ENCODE peak calls at places on chromosome 15, in nine cellular contexts. One of them, this sample, is unnamed.

GRCh38 chr15:90232941-90233700 is 620 bp downstream of the CIB1 start:
- DNase-seq in H54: peak
- DNase-seq in mucosa of descending colon: peak
- DNase-seq in fibroblast of villous mesenchyme: peak
- DNase-seq in fibroblast of pulmonary artery: peak
- DNase-seq in cerebellum: no peak
- DNase-seq in CD4-positive, alpha-beta memory T cell: peak
- DNase-seq in dorsolateral prefrontal cortex: no peak
- DNase-seq in astrocyte of the spinal cord: peak
- DNase-seq in this sample: peak

GRCh38 chr15:99335508-99335907 is 84.2 kb downstream of the LRRC28 start:
- DNase-seq in H54: no peak
- DNase-seq in mucosa of descending colon: no peak
- DNase-seq in fibroblast of villous mesenchyme: no peak
- DNase-seq in fibroblast of pulmonary artery: no peak
- DNase-seq in cerebellum: no peak
- DNase-seq in CD4-positive, alpha-beta memory T cell: no peak
- DNase-seq in dorsolateral prefrontal cortex: no peak
- DNase-seq in astrocyte of the spinal cord: no peak
- DNase-seq in this sample: no peak

GRCh38 chr15:40999190-40999589 is 45.9 kb downstream of the CHAC1 start:
- DNase-seq in H54: no peak
- DNase-seq in mucosa of descending colon: no peak
- DNase-seq in fibroblast of villous mesenchyme: peak
- DNase-seq in fibroblast of pulmonary artery: peak
- DNase-seq in cerebellum: no peak
- DNase-seq in CD4-positive, alpha-beta memory T cell: no peak
- DNase-seq in dorsolateral prefrontal cortex: no peak
- DNase-seq in astrocyte of the spinal cord: peak
- DNase-seq in this sample: no peak

GRCh38 chr15:94414921-94415320 is 183.6 kb downstream of the MCTP2 start:
- DNase-seq in H54: no peak
- DNase-seq in mucosa of descending colon: no peak
- DNase-seq in fibroblast of villous mesenchyme: no peak
- DNase-seq in fibroblast of pulmonary artery: no peak
- DNase-seq in cerebellum: no peak
- DNase-seq in CD4-positive, alpha-beta memory T cell: no peak
- DNase-seq in dorsolateral prefrontal cortex: no peak
- DNase-seq in astrocyte of the spinal cord: no peak
- DNase-seq in this sample: no peak

GRCh38 chr15:41631880-41632279 is 28.3 kb upstream of the MGA start:
- DNase-seq in H54: no peak
- DNase-seq in mucosa of descending colon: no peak
- DNase-seq in fibroblast of villous mesenchyme: no peak
- DNase-seq in fibroblast of pulmonary artery: no peak
- DNase-seq in cerebellum: no peak
- DNase-seq in CD4-positive, alpha-beta memory T cell: no peak
- DNase-seq in dorsolateral prefrontal cortex: no peak
- DNase-seq in astrocyte of the spinal cord: no peak
- DNase-seq in this sample: no peak

GRCh38 chr15:66841953-66842681 is 140.1 kb downstream of the SMAD6 start:
- DNase-seq in H54: peak
- DNase-seq in mucosa of descending colon: peak
- DNase-seq in fibroblast of villous mesenchyme: peak
- DNase-seq in fibroblast of pulmonary artery: peak
- DNase-seq in cerebellum: peak
- DNase-seq in CD4-positive, alpha-beta memory T cell: peak
- DNase-seq in dorsolateral prefrontal cortex: no peak
- DNase-seq in astrocyte of the spinal cord: peak
- DNase-seq in this sample: peak

GRCh38 chr15:33448151-33448550 is 137.4 kb downstream of the RYR3 start:
- DNase-seq in H54: no peak
- DNase-seq in mucosa of descending colon: no peak
- DNase-seq in fibroblast of villous mesenchyme: no peak
- DNase-seq in fibroblast of pulmonary artery: no peak
- DNase-seq in cerebellum: no peak
- DNase-seq in CD4-positive, alpha-beta memory T cell: no peak
- DNase-seq in dorsolateral prefrontal cortex: no peak
- DNase-seq in astrocyte of the spinal cord: no peak
- DNase-seq in this sample: no peak

GRCh38 chr15:47987908-47988532 is 132.8 kb upstream of the SLC24A5 start:
- DNase-seq in H54: peak
- DNase-seq in mucosa of descending colon: peak
- DNase-seq in fibroblast of villous mesenchyme: peak
- DNase-seq in fibroblast of pulmonary artery: peak
- DNase-seq in cerebellum: peak
- DNase-seq in CD4-positive, alpha-beta memory T cell: no peak
- DNase-seq in dorsolateral prefrontal cortex: no peak
- DNase-seq in astrocyte of the spinal cord: peak
- DNase-seq in this sample: no peak

GRCh38 chr15:70324001-70324974 is 226.6 kb upstream of the TLE3 start:
- DNase-seq in H54: no peak
- DNase-seq in mucosa of descending colon: no peak
- DNase-seq in fibroblast of villous mesenchyme: peak
- DNase-seq in fibroblast of pulmonary artery: no peak
- DNase-seq in cerebellum: no peak
- DNase-seq in CD4-positive, alpha-beta memory T cell: no peak
- DNase-seq in dorsolateral prefrontal cortex: no peak
- DNase-seq in astrocyte of the spinal cord: peak
- DNase-seq in this sample: no peak

GRCh38 chr15:52080031-52080430 is 32.5 kb downstream of the BCL2L10 start:
- DNase-seq in H54: no peak
- DNase-seq in mucosa of descending colon: no peak
- DNase-seq in fibroblast of villous mesenchyme: no peak
- DNase-seq in fibroblast of pulmonary artery: peak
- DNase-seq in cerebellum: no peak
- DNase-seq in CD4-positive, alpha-beta memory T cell: no peak
- DNase-seq in dorsolateral prefrontal cortex: no peak
- DNase-seq in astrocyte of the spinal cord: peak
- DNase-seq in this sample: no peak

GRCh38 chr15:83850846-83851245 is 196.9 kb downstream of the ADAMTSL3 start:
- DNase-seq in H54: no peak
- DNase-seq in mucosa of descending colon: no peak
- DNase-seq in fibroblast of villous mesenchyme: no peak
- DNase-seq in fibroblast of pulmonary artery: no peak
- DNase-seq in cerebellum: no peak
- DNase-seq in CD4-positive, alpha-beta memory T cell: no peak
- DNase-seq in dorsolateral prefrontal cortex: no peak
- DNase-seq in astrocyte of the spinal cord: no peak
- DNase-seq in this sample: no peak

GRCh38 chr15:82045179-82045891 is 483 bp downstream of the MEX3B start:
- DNase-seq in H54: peak
- DNase-seq in mucosa of descending colon: peak
- DNase-seq in fibroblast of villous mesenchyme: peak
- DNase-seq in fibroblast of pulmonary artery: peak
- DNase-seq in cerebellum: peak
- DNase-seq in CD4-positive, alpha-beta memory T cell: no peak
- DNase-seq in dorsolateral prefrontal cortex: peak
- DNase-seq in astrocyte of the spinal cord: peak
- DNase-seq in this sample: no peak

GRCh38 chr15:90680371-90680935 is 36.7 kb upstream of the BLM start:
- DNase-seq in H54: peak
- DNase-seq in mucosa of descending colon: no peak
- DNase-seq in fibroblast of villous mesenchyme: peak
- DNase-seq in fibroblast of pulmonary artery: peak
- DNase-seq in cerebellum: no peak
- DNase-seq in CD4-positive, alpha-beta memory T cell: no peak
- DNase-seq in dorsolateral prefrontal cortex: no peak
- DNase-seq in astrocyte of the spinal cord: peak
- DNase-seq in this sample: no peak

GRCh38 chr15:39835550-39835949 is 52.9 kb upstream of the FSIP1 start:
- DNase-seq in H54: no peak
- DNase-seq in mucosa of descending colon: no peak
- DNase-seq in fibroblast of villous mesenchyme: no peak
- DNase-seq in fibroblast of pulmonary artery: no peak
- DNase-seq in cerebellum: no peak
- DNase-seq in CD4-positive, alpha-beta memory T cell: no peak
- DNase-seq in dorsolateral prefrontal cortex: no peak
- DNase-seq in astrocyte of the spinal cord: no peak
- DNase-seq in this sample: no peak

GRCh38 chr15:98671060-98672008 is 23.0 kb downstream of the IGF1R start:
- DNase-seq in H54: no peak
- DNase-seq in mucosa of descending colon: no peak
- DNase-seq in fibroblast of villous mesenchyme: peak
- DNase-seq in fibroblast of pulmonary artery: peak
- DNase-seq in cerebellum: no peak
- DNase-seq in CD4-positive, alpha-beta memory T cell: no peak
- DNase-seq in dorsolateral prefrontal cortex: no peak
- DNase-seq in astrocyte of the spinal cord: peak
- DNase-seq in this sample: no peak

GRCh38 chr15:50148362-50148963 is 29.4 kb upstream of the ATP8B4 start:
- DNase-seq in H54: no peak
- DNase-seq in mucosa of descending colon: peak
- DNase-seq in fibroblast of villous mesenchyme: peak
- DNase-seq in fibroblast of pulmonary artery: peak
- DNase-seq in cerebellum: no peak
- DNase-seq in CD4-positive, alpha-beta memory T cell: no peak
- DNase-seq in dorsolateral prefrontal cortex: no peak
- DNase-seq in astrocyte of the spinal cord: peak
- DNase-seq in this sample: no peak

GRCh38 chr15:83206387-83206970 is 1.1 kb downstream of the HDGFL3 start:
- DNase-seq in H54: no peak
- DNase-seq in mucosa of descending colon: peak
- DNase-seq in fibroblast of villous mesenchyme: peak
- DNase-seq in fibroblast of pulmonary artery: no peak
- DNase-seq in cerebellum: peak
- DNase-seq in CD4-positive, alpha-beta memory T cell: no peak
- DNase-seq in dorsolateral prefrontal cortex: no peak
- DNase-seq in astrocyte of the spinal cord: peak
- DNase-seq in this sample: no peak

GRCh38 chr15:46854559-46854958 is 862.7 kb upstream of the SEMA6D start:
- DNase-seq in H54: no peak
- DNase-seq in mucosa of descending colon: no peak
- DNase-seq in fibroblast of villous mesenchyme: peak
- DNase-seq in fibroblast of pulmonary artery: no peak
- DNase-seq in cerebellum: no peak
- DNase-seq in CD4-positive, alpha-beta memory T cell: no peak
- DNase-seq in dorsolateral prefrontal cortex: no peak
- DNase-seq in astrocyte of the spinal cord: no peak
- DNase-seq in this sample: no peak

GRCh38 chr15:74302821-74303359 is 64.6 kb downstream of the CYP11A1 start:
- DNase-seq in H54: no peak
- DNase-seq in mucosa of descending colon: peak
- DNase-seq in fibroblast of villous mesenchyme: peak
- DNase-seq in fibroblast of pulmonary artery: peak
- DNase-seq in cerebellum: peak
- DNase-seq in CD4-positive, alpha-beta memory T cell: no peak
- DNase-seq in dorsolateral prefrontal cortex: no peak
- DNase-seq in astrocyte of the spinal cord: peak
- DNase-seq in this sample: peak

GRCh38 chr15:62307551-62307950 is 142.5 kb upstream of the C2CD4B start:
- DNase-seq in H54: peak
- DNase-seq in mucosa of descending colon: no peak
- DNase-seq in fibroblast of villous mesenchyme: peak
- DNase-seq in fibroblast of pulmonary artery: peak
- DNase-seq in cerebellum: no peak
- DNase-seq in CD4-positive, alpha-beta memory T cell: no peak
- DNase-seq in dorsolateral prefrontal cortex: no peak
- DNase-seq in astrocyte of the spinal cord: peak
- DNase-seq in this sample: no peak

GRCh38 chr15:57184502-57184901 is 191.8 kb upstream of the CGNL1 start:
- DNase-seq in H54: no peak
- DNase-seq in mucosa of descending colon: no peak
- DNase-seq in fibroblast of villous mesenchyme: no peak
- DNase-seq in fibroblast of pulmonary artery: no peak
- DNase-seq in cerebellum: no peak
- DNase-seq in CD4-positive, alpha-beta memory T cell: no peak
- DNase-seq in dorsolateral prefrontal cortex: no peak
- DNase-seq in astrocyte of the spinal cord: no peak
- DNase-seq in this sample: no peak

GRCh38 chr15:56741541-56741940 is 8.2 kb upstream of the ZNF280D start:
- DNase-seq in H54: no peak
- DNase-seq in mucosa of descending colon: no peak
- DNase-seq in fibroblast of villous mesenchyme: no peak
- DNase-seq in fibroblast of pulmonary artery: no peak
- DNase-seq in cerebellum: no peak
- DNase-seq in CD4-positive, alpha-beta memory T cell: no peak
- DNase-seq in dorsolateral prefrontal cortex: no peak
- DNase-seq in astrocyte of the spinal cord: no peak
- DNase-seq in this sample: no peak

GRCh38 chr15:31487811-31488436 is 161.3 kb downstream of the KLF13 start:
- DNase-seq in H54: peak
- DNase-seq in mucosa of descending colon: peak
- DNase-seq in fibroblast of villous mesenchyme: peak
- DNase-seq in fibroblast of pulmonary artery: peak
- DNase-seq in cerebellum: no peak
- DNase-seq in CD4-positive, alpha-beta memory T cell: no peak
- DNase-seq in dorsolateral prefrontal cortex: no peak
- DNase-seq in astrocyte of the spinal cord: no peak
- DNase-seq in this sample: no peak

This sample was measured in 8988T.